ENCODE peak calls at places on chromosome 17, in nine cellular contexts. V is RWPE1; G is stimulated activated CD4-positive, alpha-beta T cell treated with anti-CD3 and anti-CD28 coated beads, Interleukin-15, amount 100 ng/mL, for 48 hours; C is HEK293T; J is cardiac fibroblast; Y is substantia nigra; T is MM.1S; U is KBM-7; L is colonic mucosa. W is an unnamed sample.

GRCh38 chr17:78343433-78344201 is 16.3 kb downstream of the SOCS3 start:
- DNase-seq in V (no peak), G (no peak), C (no peak), J (no peak), Y (no peak), T (peak; percentile 89), U (peak; percentile 38), L (peak; percentile 53), W (no peak)

GRCh38 chr17:28925912-28926365 is 23.1 kb upstream of the DHRS13 start:
- DNase-seq in V (peak; percentile 54), G (no peak), C (no peak), J (peak; percentile 73), Y (no peak), T (peak; percentile 70), U (peak; percentile 66), L (no peak), W (no peak)

GRCh38 chr17:50466371-50467113 is 2.1 kb downstream of the CHAD start:
- DNase-seq in V (no peak), G (no peak), C (no peak), J (no peak), Y (no peak), T (no peak), U (no peak), L (peak; percentile 88), W (no peak)

GRCh38 chr17:44209786-44210341 is 9.6 kb downstream of the UBTF start:
- DNase-seq in V (no peak), G (peak; percentile 72), C (no peak), J (no peak), Y (no peak), T (no peak), U (no peak), L (no peak), W (no peak)

GRCh38 chr17:28929769-28930168 is 21.5 kb downstream of the PHF12 start:
- DNase-seq in V (no peak), G (no peak), C (no peak), J (no peak), Y (no peak), T (no peak), U (no peak), L (no peak), W (no peak)

GRCh38 chr17:40472733-40473452 is 28.5 kb downstream of the TNS4 start:
- DNase-seq in V (no peak), G (no peak), C (no peak), J (peak; percentile 61), Y (no peak), T (no peak), U (no peak), L (no peak), W (no peak)

GRCh38 chr17:69743091-69743490 is 328.6 kb downstream of the MAP2K6 start:
- DNase-seq in V (no peak), G (no peak), C (no peak), J (no peak), Y (no peak), T (no peak), U (no peak), L (no peak), W (no peak)

GRCh38 chr17:39950871-39951348 is 11.9 kb upstream of the GSDMA start:
- DNase-seq in V (no peak), G (no peak), C (no peak), J (peak; percentile 32), Y (no peak), T (no peak), U (no peak), L (no peak), W (no peak)

GRCh38 chr17:14693382-14693781 is 392.5 kb downstream of the HS3ST3B1 start:
- DNase-seq in V (no peak), G (no peak), C (no peak), J (no peak), Y (no peak), T (no peak), U (peak; percentile 95), L (no peak), W (no peak)

GRCh38 chr17:40349477-40350409 is 14.8 kb downstream of the GJD3 start:
- DNase-seq in V (peak; percentile 96), G (no peak), C (no peak), J (peak; percentile 72), Y (no peak), T (no peak), U (no peak), L (peak; percentile 50), W (peak; percentile 72)

GRCh38 chr17:65936013-65936412 is 255.9 kb downstream of the CEP112 start:
- DNase-seq in V (no peak), G (no peak), C (no peak), J (no peak), Y (no peak), T (no peak), U (no peak), L (no peak), W (no peak)

GRCh38 chr17:42720996-42721583 is 23.8 kb downstream of the EZH1 start:
- DNase-seq in V (peak; percentile 53), G (no peak), C (peak; percentile 62), J (peak; percentile 83), Y (no peak), T (peak; percentile 82), U (peak; percentile 75), L (peak; percentile 48), W (no peak)

GRCh38 chr17:40915199-40915661 is 22.2 kb downstream of the KRT23 start:
- DNase-seq in V (peak; percentile 90), G (no peak), C (no peak), J (peak; percentile 67), Y (no peak), T (no peak), U (no peak), L (no peak), W (no peak)

GRCh38 chr17:66302761-66303626 is 581 bp downstream of the PRKCA start:
- DNase-seq in V (peak; percentile 22), G (no peak), C (peak; percentile 37), J (peak; percentile 65), Y (peak; percentile 27), T (peak; percentile 50), U (peak; percentile 54), L (peak; percentile 79), W (no peak)

GRCh38 chr17:79393358-79394038 is 217.4 kb downstream of the RBFOX3 start:
- DNase-seq in V (peak; percentile 66), G (peak; percentile 22), C (peak; percentile 89), J (peak; percentile 75), Y (peak; percentile 8), T (peak; percentile 64), U (peak; percentile 69), L (peak; percentile 76), W (peak; percentile 74)

GRCh38 chr17:55161935-55162555 is 102.7 kb upstream of the HLF start:
- DNase-seq in V (peak; percentile 53), G (no peak), C (no peak), J (peak; percentile 33), Y (no peak), T (no peak), U (no peak), L (no peak), W (no peak)

GRCh38 chr17:77002103-77003045 is 134.2 kb downstream of the MGAT5B start:
- DNase-seq in V (peak; percentile 87), G (no peak), C (no peak), J (peak; percentile 52), Y (no peak), T (no peak), U (no peak), L (no peak), W (no peak)

GRCh38 chr17:55607736-55608341 is 96.6 kb upstream of the SMIM36 start:
- DNase-seq in V (no peak), G (no peak), C (no peak), J (peak; percentile 93), Y (no peak), T (no peak), U (no peak), L (peak; percentile 46), W (no peak)